ENCODE peak calls at places on chromosomes 7 and 10, in eight cellular contexts. E is neuronal stem cell, Q is lower lobe of right lung, Z is NT2/D1, W is fibroblast of lung, T is trophoblast cell, D is A673, G is left ventricle myocardium inferior. Y is an unnamed sample.

GRCh38 chr10:86334515-86335085 is 32.0 kb downstream of the GRID1 start:
- DNase-seq in G (no peak), E (no peak), D (no peak), Q (peak; percentile 46), Z (no peak), W (no peak), T (no peak), Y (no peak)

GRCh38 chr10:132862485-132863420 is 76.8 kb upstream of the NKX6-2 start:
- DNase-seq in T (no peak), W (no peak), Q (peak; percentile 38), Z (no peak), G (peak; percentile 13), D (no peak), E (no peak), Y (no peak)

GRCh38 chr7:39240864-39241263 is 263.2 kb downstream of the POU6F2 start:
- DNase-seq in D (no peak), W (no peak), T (no peak), Q (no peak), E (no peak), G (no peak), Z (no peak), Y (no peak)

GRCh38 chr10:62584726-62585125 is 210.6 kb downstream of the ZNF365 start:
- DNase-seq in Z (no peak), W (peak; percentile 85), Q (no peak), E (no peak), D (no peak), G (no peak), T (no peak), Y (no peak)

GRCh38 chr10:132106431-132106830 is 40.7 kb downstream of the JAKMIP3 start:
- DNase-seq in T (no peak), E (no peak), Z (no peak), D (no peak), Q (peak; percentile 20), W (no peak), G (no peak), Y (no peak)

GRCh38 chr7:44348300-44348699 is 22.9 kb upstream of the CAMK2B start:
- DNase-seq in T (no peak), W (no peak), Z (peak; percentile 39), Q (no peak), D (peak; percentile 49), G (no peak), E (no peak), Y (no peak)

GRCh38 chr10:80136134-80136571 is 3.6 kb downstream of the PLAC9 start:
- DNase-seq in Q (peak; percentile 73), T (no peak), Z (no peak), G (peak; percentile 97), W (peak; percentile 66), E (no peak), D (no peak), Y (no peak)

GRCh38 chr10:3173173-3173878 is 744 bp upstream of the PITRM1 start:
- DNase-seq in W (no peak), D (no peak), E (no peak), Z (peak; percentile 82), Q (peak; percentile 95), G (peak; percentile 70), T (peak; percentile 91), Y (no peak)

GRCh38 chr7:37549542-37549941 is 100.9 kb upstream of the ELMO1 start:
- DNase-seq in E (no peak), T (peak; percentile 90), D (no peak), W (no peak), Z (no peak), G (no peak), Q (no peak), Y (no peak)

GRCh38 chr10:125190961-125191360 is 30.6 kb upstream of the CTBP2 start:
- DNase-seq in Q (no peak), G (no peak), Z (no peak), E (no peak), T (no peak), D (no peak), W (no peak), Y (no peak)

GRCh38 chr7:35259555-35259954 is 5.7 kb upstream of the TBX20 start:
- DNase-seq in T (no peak), G (no peak), D (no peak), W (no peak), E (no peak), Q (no peak), Z (no peak), Y (no peak)

GRCh38 chr7:35258891-35259537 is 5.1 kb upstream of the TBX20 start:
- DNase-seq in W (no peak), T (no peak), D (no peak), Z (no peak), E (no peak), Q (no peak), G (no peak), Y (no peak)

GRCh38 chr7:35258125-35258890 is 4.4 kb upstream of the TBX20 start:
- DNase-seq in E (no peak), W (no peak), G (peak; percentile 38), Z (no peak), D (no peak), Q (no peak), T (no peak), Y (no peak)

GRCh38 chr7:35255909-35256876 is 2.3 kb upstream of the TBX20 start:
- DNase-seq in E (no peak), D (no peak), W (no peak), Q (no peak), G (no peak), T (no peak), Z (no peak), Y (no peak)

GRCh38 chr7:35257251-35258124 is 3.6 kb upstream of the TBX20 start:
- DNase-seq in Q (no peak), W (no peak), T (no peak), G (peak; percentile 60), Z (no peak), D (no peak), E (no peak), Y (no peak)
- H3K27me3 ChIP-seq in Q (peaks cover 100% of the 10 kb centered on the region), W (peaks cover 43% of the 10 kb centered on the region), T (peaks cover 88% of the 10 kb centered on the region), G (peaks cover 98% of the 10 kb centered on the region), Z (peaks cover 99% of the 10 kb centered on the region), D (peaks cover 100% of the 10 kb centered on the region), E (peaks cover 66% of the 10 kb centered on the region), Y (peaks cover 57% of the 10 kb centered on the region)

GRCh38 chr10:110642980-110643655 is 1.0 kb upstream of the RBM20 start:
- DNase-seq in W (peak; percentile 31), D (no peak), Z (no peak), Q (no peak), T (no peak), E (peak; percentile 61), G (peak; percentile 26), Y (no peak)

GRCh38 chr10:110646417-110647135 is 2.4 kb downstream of the RBM20 start:
- DNase-seq in D (no peak), E (no peak), T (no peak), G (no peak), Q (no peak), W (no peak), Z (no peak), Y (no peak)

GRCh38 chr10:110644598-110645462 is 694 bp downstream of the RBM20 start:
- DNase-seq in G (no peak), Z (no peak), E (no peak), T (no peak), Q (no peak), D (no peak), W (no peak), Y (no peak)

GRCh38 chr10:110642204-110642979 is 1.7 kb upstream of the RBM20 start:
- DNase-seq in W (no peak), D (no peak), Q (no peak), Z (no peak), T (no peak), G (no peak), E (no peak), Y (no peak)

DNA sequence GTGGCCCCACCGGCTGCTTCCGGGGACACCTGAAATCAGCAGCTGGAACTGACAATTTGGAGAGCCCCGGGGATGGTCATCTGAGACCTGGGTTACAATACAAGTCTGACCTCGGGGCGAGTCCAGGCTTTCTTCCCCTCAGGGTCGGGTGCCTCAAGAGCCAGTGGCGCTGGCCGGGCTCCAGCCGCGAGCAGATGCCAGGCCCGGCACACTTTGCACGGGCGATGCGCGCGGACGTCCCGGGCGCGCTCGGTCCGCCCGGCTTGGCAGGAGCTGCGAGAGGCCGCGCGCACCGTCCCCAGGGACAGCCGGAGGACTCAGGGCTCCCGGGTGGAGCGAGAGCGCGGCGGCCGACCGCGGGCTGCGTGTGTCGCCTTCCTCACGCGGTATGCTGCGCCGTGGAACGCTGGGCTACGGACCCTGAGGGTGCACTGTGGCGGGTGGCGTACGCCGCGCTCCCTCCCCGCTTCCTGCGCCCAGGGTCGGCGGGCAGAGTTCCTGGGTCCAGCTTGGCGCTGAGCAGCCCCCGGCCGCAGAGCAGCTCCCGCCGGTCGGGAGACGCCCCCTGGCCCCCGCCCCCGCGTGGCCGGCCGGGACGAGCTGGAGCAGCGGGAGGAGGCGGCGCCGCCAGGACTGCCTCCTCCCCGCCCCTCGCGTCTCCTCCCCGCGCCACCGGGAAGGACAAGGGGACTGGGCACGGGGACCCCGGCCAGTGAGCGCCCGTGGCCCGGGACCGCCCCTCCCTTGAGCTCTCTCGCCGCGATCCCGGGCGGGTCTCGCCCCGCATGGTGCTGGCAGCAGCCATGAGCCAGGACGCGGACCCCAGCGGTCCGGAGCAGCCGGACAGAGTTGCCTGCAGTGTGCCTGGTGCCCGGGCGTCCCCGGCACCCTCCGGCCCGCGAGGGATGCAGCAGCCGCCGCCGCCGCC is at the start of gene RBM20:
- DNase-seq in E (peak; percentile 62), G (peak; percentile 70), T (no peak), D (peak; percentile 54), Q (no peak), W (peak; percentile 43), Z (no peak), Y (no peak)
- H3K27me3 ChIP-seq in E (peaks cover 9% of the 10 kb centered on the region), G (peaks cover 67% of the 10 kb centered on the region), T (peaks cover 21% of the 10 kb centered on the region), D (peaks cover 13% of the 10 kb centered on the region), Q (peaks cover 79% of the 10 kb centered on the region), W (peaks cover 43% of the 10 kb centered on the region), Z (peaks cover 50% of the 10 kb centered on the region), Y (peaks cover 39% of the 10 kb centered on the region)

GRCh38 chr10:8049151-8049873 is 5.2 kb upstream of the GATA3 start:
- DNase-seq in Q (no peak), D (no peak), T (peak; percentile 34), W (no peak), G (no peak), E (peak; percentile 32), Z (no peak), Y (no peak)

GRCh38 chr10:8050561-8051108 is 3.9 kb upstream of the GATA3 start:
- DNase-seq in T (peak; percentile 77), W (peak; percentile 43), E (peak; percentile 67), G (no peak), Q (no peak), Z (no peak), D (peak; percentile 45), Y (peak; percentile 45)

GRCh38 chr10:8047452-8048280 is 6.8 kb upstream of the GATA3 start:
- DNase-seq in Z (no peak), T (no peak), W (no peak), E (peak; percentile 52), Q (no peak), G (no peak), D (no peak), Y (no peak)

GRCh38 chr10:8049874-8050560 is 4.5 kb upstream of the GATA3 start:
- DNase-seq in Z (no peak), E (peak; percentile 58), W (no peak), T (no peak), D (no peak), Q (no peak), G (no peak), Y (no peak)

GRCh38 chr10:8048281-8049008 is 6.0 kb upstream of the GATA3 start:
- DNase-seq in Z (no peak), E (no peak), T (no peak), Q (no peak), W (no peak), G (no peak), D (no peak), Y (no peak)
- H3K27me3 ChIP-seq in Z (peaks cover 73% of the 10 kb centered on the region), E (peaks cover 68% of the 10 kb centered on the region), T (peaks cover 41% of the 10 kb centered on the region), Q (peaks cover 100% of the 10 kb centered on the region), W (peaks cover 88% of the 10 kb centered on the region), G (peaks cover 100% of the 10 kb centered on the region), D (peaks cover 96% of the 10 kb centered on the region), Y (peaks cover 79% of the 10 kb centered on the region)

GRCh38 chr7:155832581-155832981 is 20.3 kb upstream of the SHH start:
- DNase-seq in Z (no peak), T (no peak), W (no peak), D (no peak), E (no peak), Q (no peak), G (no peak), Y (no peak)
- H3K27me3 ChIP-seq in Z (no peaks in the 10 kb centered on the region), T (no peaks in the 10 kb centered on the region), W (no peaks in the 10 kb centered on the region), D (peaks cover 43% of the 10 kb centered on the region), E (no peaks in the 10 kb centered on the region), Q (peaks cover 4% of the 10 kb centered on the region), G (peaks cover 99% of the 10 kb centered on the region), Y (no peaks in the 10 kb centered on the region)

Y was measured in CD8-positive, alpha-beta T cell.